ENCODE peak calls at places on chromosomes 4 and X, in eight cellular contexts. B is NCI-H82; F is GF-D8; L is progenitor cell of endocrine pancreas; S is CD8-positive, alpha-beta memory T cell; T is NCI-H226; N is AG09319; X is activated T-helper 1 cell treated with anti-CD3 and anti-CD28 coated beads, Interleukin-2, amount 50 U/mL, for 16 hours. J is an unnamed sample.

GRCh38 chr4:181745933-181746627 is 497.1 kb upstream of the TENM3 start:
- DNase-seq in X (no peak), F (no peak), N (no peak), L (no peak), S (no peak), B (no peak), T (no peak), J (no peak)

GRCh38 chr4:151948351-151949016 is 187.7 kb upstream of the GATB start:
- DNase-seq in S (no peak), B (no peak), T (no peak), L (no peak), X (no peak), F (no peak), N (no peak), J (no peak)

GRCh38 chr4:176259330-176260090 is 9.5 kb downstream of the ASB5 start:
- DNase-seq in N (peak), B (no peak), X (no peak), F (no peak), T (peak), S (no peak), L (no peak), J (no peak)

GRCh38 chr4:28402751-28403150 is 1542.1 kb downstream of the STIM2 start:
- DNase-seq in X (no peak), F (no peak), L (no peak), T (no peak), S (no peak), N (no peak), B (no peak), J (no peak)

GRCh38 chrX:74280759-74281158 is 23.2 kb upstream of the ZCCHC13 start:
- DNase-seq in X (no peak), B (no peak), N (no peak), S (no peak), L (no peak), T (no peak), F (no peak), J (no peak)

GRCh38 chrX:3232262-3232950 is 114.0 kb downstream of the MXRA5 start:
- DNase-seq in F (no peak), B (no peak), L (no peak), X (no peak), T (no peak), S (no peak), N (no peak), J (no peak)

GRCh38 chr4:101753702-101754101 is 36.8 kb upstream of the BANK1 start:
- DNase-seq in L (no peak), T (peak), S (no peak), B (no peak), F (no peak), N (no peak), X (no peak), J (no peak)

GRCh38 chrX:132480581-132481203 is 8.1 kb downstream of the MBNL3 start:
- DNase-seq in S (peak), F (peak), X (no peak), T (no peak), B (no peak), N (peak), L (no peak), J (peak)

GRCh38 chrX:111100191-111100590 is 4.2 kb downstream of the PAK3 start:
- DNase-seq in N (no peak), T (no peak), X (no peak), B (peak), F (no peak), L (peak), S (no peak), J (peak)

GRCh38 chr4:41538017-41538733 is at the start of gene LIMCH1:
- DNase-seq in T (peak), S (no peak), F (no peak), X (no peak), N (no peak), L (no peak), B (no peak), J (no peak)

GRCh38 chr4:100095729-100096595 is 94.3 kb downstream of the DDIT4L start:
- DNase-seq in S (peak), N (peak), B (peak), T (peak), X (no peak), F (no peak), L (peak), J (peak)

GRCh38 chr4:153628796-153629315 is 55.2 kb upstream of the TLR2 start:
- DNase-seq in S (no peak), B (no peak), X (no peak), T (no peak), F (no peak), L (no peak), N (no peak), J (no peak)